ENCODE peak calls at places on chromosome 12, in four cellular contexts. O, F, R and E are unnamed samples.

GRCh38 chr12:28498850-28499249 is 308.6 kb downstream of the CCDC91 start:
- DNase-seq in O (no peak), F (no peak), R (no peak), E (no peak)

GRCh38 chr12:3150308-3150670 is 73.1 kb downstream of the TSPAN9 start:
- DNase-seq in O (no peak), F (no peak), R (no peak), E (no peak)

GRCh38 chr12:66744956-66745383 is 66.1 kb upstream of the GRIP1 start:
- DNase-seq in O (no peak), F (no peak), R (no peak), E (no peak)

GRCh38 chr12:54184024-54184805 is 4.6 kb downstream of the SMUG1 start:
- DNase-seq in O (no peak), F (no peak), R (no peak), E (no peak)

GRCh38 chr12:25984759-25985158 is 26.3 kb downstream of the RASSF8 start:
- DNase-seq in O (no peak), F (no peak), R (no peak), E (no peak)

GRCh38 chr12:70052931-70053497 is 190.2 kb upstream of the CNOT2 start:
- DNase-seq in O (no peak), F (peak; percentile 67), R (no peak), E (no peak)

GRCh38 chr12:121145221-121145620 is 12.5 kb downstream of the P2RX7 start:
- DNase-seq in O (no peak), F (peak; percentile 18), R (no peak), E (no peak)

GRCh38 chr12:3236345-3237153 is 159.4 kb downstream of the TSPAN9 start:
- DNase-seq in O (no peak), F (peak; percentile 72), R (peak; percentile 73), E (peak; percentile 29)

GRCh38 chr12:110540048-110540447 is 37.9 kb downstream of the RAD9B start:
- DNase-seq in O (no peak), F (no peak), R (no peak), E (no peak)

GRCh38 chr12:117140397-117141096 is 41.3 kb upstream of the TESC start:
- DNase-seq in O (no peak), F (no peak), R (peak; percentile 58), E (no peak)

GRCh38 chr12:109385339-109386078 is 37.8 kb downstream of the MYO1H start:
- DNase-seq in O (no peak), F (peak; percentile 53), R (peak; percentile 61), E (peak; percentile 61)

GRCh38 chr12:127487031-127487430 is 779.9 kb upstream of the TMEM132C start:
- DNase-seq in O (no peak), F (no peak), R (no peak), E (no peak)

GRCh38 chr12:47967461-47968430 is 4.3 kb downstream of the TMEM106C start:
- DNase-seq in O (no peak), F (peak; percentile 17), R (peak; percentile 48), E (no peak)

GRCh38 chr12:110619534-110619953 is 5.6 kb downstream of the TCTN1 start:
- DNase-seq in O (no peak), F (peak; percentile 29), R (no peak), E (peak; percentile 75)

GRCh38 chr12:8697120-8697475 is 693 bp upstream of the RIMKLB start:
- DNase-seq in O (no peak), F (peak; percentile 27), R (peak; percentile 59), E (peak; percentile 62)

DNA sequence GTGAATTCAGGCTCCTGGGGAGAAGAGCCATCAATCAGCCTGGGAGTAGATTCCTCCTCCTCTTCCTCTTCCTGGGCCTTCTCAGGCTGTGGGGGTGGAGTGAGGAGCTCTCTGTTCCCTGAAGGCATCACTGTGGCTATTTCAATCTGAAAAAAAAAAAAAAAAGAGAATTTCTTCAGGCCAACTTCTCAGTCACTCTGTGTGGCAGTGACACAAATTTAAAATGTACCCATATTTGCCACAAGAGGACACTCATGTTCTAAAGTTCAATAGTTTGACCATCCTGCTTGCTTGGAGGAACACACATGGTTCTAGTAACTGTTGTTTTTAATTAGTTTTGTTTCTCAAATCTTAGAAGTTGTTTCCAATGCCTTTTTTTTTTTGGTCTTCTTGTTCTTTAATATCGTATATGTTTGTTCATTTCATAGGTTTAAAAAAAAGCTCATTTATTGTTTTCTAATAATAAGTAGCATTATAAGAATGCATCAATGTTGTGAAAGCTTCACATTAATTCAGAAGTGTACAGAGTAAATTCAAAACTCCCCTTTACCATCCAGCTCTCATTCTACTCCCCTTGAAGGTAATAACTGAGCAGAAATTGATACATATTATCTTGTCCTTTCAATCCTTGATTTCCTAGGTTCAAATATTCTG is 23.3 kb upstream of the CCER1 start:
- DNase-seq in O (no peak), F (peak; percentile 79), R (no peak), E (peak; percentile 26)
- H3K36me3 ChIP-seq in O (no peaks in the 10 kb centered on the region), F (no peaks in the 10 kb centered on the region), R (no peaks in the 10 kb centered on the region), E (no peaks in the 10 kb centered on the region)

GRCh38 chr12:124396544-124397398 is 101.9 kb downstream of the RFLNA start:
- DNase-seq in O (peak; percentile 55), F (no peak), R (no peak), E (no peak)
- H3K36me3 ChIP-seq in O (peaks cover 88% of the 10 kb centered on the region), F (peaks cover 61% of the 10 kb centered on the region), R (no peaks in the 10 kb centered on the region), E (peaks cover 31% of the 10 kb centered on the region)

DNA sequence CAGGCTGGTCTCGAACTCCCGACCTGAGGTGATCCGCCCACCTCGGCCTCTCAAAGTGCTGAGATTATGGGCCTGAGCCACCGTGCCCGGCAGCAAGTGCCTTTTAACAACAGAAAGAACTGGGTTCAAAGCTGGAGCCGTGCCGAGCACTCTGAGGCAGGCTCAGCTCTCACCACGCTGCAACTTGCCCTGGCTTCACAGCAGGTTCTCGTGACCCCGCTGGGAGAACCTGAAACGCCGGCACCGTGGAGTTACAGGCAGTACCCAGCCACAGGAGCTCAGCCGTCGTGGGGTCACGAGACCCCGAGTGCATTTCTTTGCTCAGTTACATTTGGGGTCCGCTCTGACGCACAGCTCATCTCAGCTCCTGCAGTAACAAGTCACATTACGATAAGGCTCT is 14.4 kb downstream of the GOLGA3 start:
- DNase-seq in O (no peak), F (no peak), R (no peak), E (no peak)
- H3K36me3 ChIP-seq in O (peaks cover 82% of the 10 kb centered on the region), F (peaks cover 69% of the 10 kb centered on the region), R (peaks cover 9% of the 10 kb centered on the region), E (peaks cover 75% of the 10 kb centered on the region)

GRCh38 chr12:103947871-103948555 is 17.7 kb upstream of the TDG start:
- DNase-seq in O (no peak), F (no peak), R (no peak), E (no peak)

GRCh38 chr12:103952497-103952896 is 13.2 kb upstream of the TDG start:
- DNase-seq in O (no peak), F (no peak), R (no peak), E (no peak)

GRCh38 chr12:103944964-103945363 is 14.8 kb downstream of the HSP90B1 start:
- DNase-seq in O (no peak), F (no peak), R (no peak), E (no peak)

GRCh38 chr12:103948746-103949406 is 16.8 kb upstream of the TDG start:
- DNase-seq in O (no peak), F (no peak), R (no peak), E (no peak)
- H3K36me3 ChIP-seq in O (peaks cover 100% of the 10 kb centered on the region), F (peaks cover 56% of the 10 kb centered on the region), R (peaks cover 21% of the 10 kb centered on the region), E (peaks cover 100% of the 10 kb centered on the region)

DNA sequence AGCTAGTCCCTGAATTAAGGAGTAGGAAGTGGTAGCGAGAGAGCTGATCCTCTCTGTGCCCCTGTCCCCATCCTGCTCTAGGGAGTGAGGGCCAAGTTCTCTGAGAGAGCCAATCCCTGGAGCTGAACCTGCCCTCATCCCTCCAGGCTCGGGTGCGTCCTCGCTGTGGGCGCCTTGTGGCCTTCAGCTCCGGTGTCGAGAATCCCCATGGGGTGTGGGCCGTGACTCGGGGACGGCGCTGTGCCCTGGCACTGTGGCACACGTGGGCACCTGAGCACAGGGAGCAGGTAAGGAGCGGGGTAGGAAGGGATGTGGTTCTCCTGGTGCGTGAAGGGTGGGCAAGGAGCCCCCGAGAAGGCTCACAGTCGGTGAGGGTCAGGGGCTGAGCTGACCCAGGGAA is 1.9 kb upstream of the GNB3 start:
- DNase-seq in O (no peak), F (no peak), R (peak; percentile 48), E (no peak)
- H3K36me3 ChIP-seq in O (peaks cover 42% of the 10 kb centered on the region), F (peaks cover 67% of the 10 kb centered on the region), R (no peaks in the 10 kb centered on the region), E (no peaks in the 10 kb centered on the region)

GRCh38 chr12:115384391-115384790 is 700.4 kb upstream of the TBX3 start:
- DNase-seq in O (no peak), F (no peak), R (no peak), E (no peak)

GRCh38 chr12:115380509-115381120 is 696.6 kb upstream of the TBX3 start:
- DNase-seq in O (no peak), F (no peak), R (no peak), E (no peak)

GRCh38 chr12:115385141-115385540 is 701.2 kb upstream of the TBX3 start:
- DNase-seq in O (no peak), F (no peak), R (no peak), E (no peak)

GRCh38 chr12:115387392-115387791 is 703.4 kb upstream of the TBX3 start:
- DNase-seq in O (no peak), F (no peak), R (no peak), E (no peak)

DNA sequence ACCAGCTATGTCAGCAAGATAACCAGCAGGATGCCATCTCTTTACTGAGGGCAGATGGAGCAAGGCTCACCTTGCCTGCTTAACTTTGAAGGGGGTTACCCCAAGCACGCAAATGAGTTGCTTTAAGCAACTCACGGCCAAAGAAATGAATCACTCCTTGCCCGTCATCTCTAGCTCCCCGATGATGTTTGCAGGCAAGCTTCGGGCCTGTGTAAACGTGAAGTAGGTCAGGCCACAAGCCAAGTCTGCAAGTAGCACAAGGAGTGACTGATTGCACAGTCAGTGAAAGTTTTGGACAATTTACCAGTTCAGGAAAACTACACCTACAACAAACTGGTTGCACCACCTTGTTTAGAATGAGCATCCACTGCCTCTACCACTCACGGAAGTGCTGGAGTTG is 699.7 kb upstream of the TBX3 start:
- DNase-seq in O (no peak), F (peak; percentile 93), R (no peak), E (no peak)
- H3K36me3 ChIP-seq in O (no peaks in the 10 kb centered on the region), F (no peaks in the 10 kb centered on the region), R (no peaks in the 10 kb centered on the region), E (no peaks in the 10 kb centered on the region)

GRCh38 chr12:46367351-46368029 is 5.1 kb downstream of the SLC38A2 start:
- DNase-seq in O (no peak), F (no peak), R (no peak), E (no peak)
- H3K36me3 ChIP-seq in O (peaks cover 87% of the 10 kb centered on the region), F (peaks cover 68% of the 10 kb centered on the region), R (peaks cover 26% of the 10 kb centered on the region), E (peaks cover 87% of the 10 kb centered on the region)

GRCh38 chr12:112995008-112995407 is 16.7 kb downstream of the OAS2 start:
- DNase-seq in O (no peak), F (no peak), R (no peak), E (no peak)

GRCh38 chr12:113000433-113000832 is 22.1 kb downstream of the OAS2 start:
- DNase-seq in O (no peak), F (no peak), R (no peak), E (no peak)

GRCh38 chr12:112998997-112999767 is 20.9 kb downstream of the OAS2 start:
- DNase-seq in O (no peak), F (no peak), R (no peak), E (peak; percentile 98)

GRCh38 chr12:112996501-112996900 is 18.2 kb downstream of the OAS2 start:
- DNase-seq in O (no peak), F (no peak), R (no peak), E (no peak)

DNA sequence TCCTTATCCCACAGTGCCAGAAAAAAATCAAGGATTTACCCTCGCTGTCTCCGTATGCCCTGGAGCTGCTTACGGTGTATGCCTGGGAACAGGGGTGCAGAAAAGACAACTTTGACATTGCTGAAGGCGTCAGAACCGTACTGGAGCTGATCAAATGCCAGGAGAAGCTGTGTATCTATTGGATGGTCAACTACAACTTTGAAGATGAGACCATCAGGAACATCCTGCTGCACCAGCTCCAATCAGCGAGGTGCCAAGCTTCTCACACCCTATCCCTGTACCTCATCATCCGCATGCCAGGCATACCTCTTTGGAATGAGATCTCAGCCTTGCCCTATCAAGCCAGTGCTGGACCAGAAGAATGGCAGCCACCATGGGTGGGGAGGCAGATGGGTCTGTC is 19.2 kb downstream of the OAS2 start:
- DNase-seq in O (no peak), F (no peak), R (no peak), E (no peak)
- H3K36me3 ChIP-seq in O (peaks cover 90% of the 10 kb centered on the region), F (no peaks in the 10 kb centered on the region), R (no peaks in the 10 kb centered on the region), E (peaks cover 79% of the 10 kb centered on the region)